ENCODE peak calls at places on chromosomes 12 and 14, in eight cellular contexts. E is cardiac muscle cell; S is LoVo; H is effector CD4-positive, alpha-beta T cell; B is suprapubic skin; I is progenitor cell of endocrine pancreas; V is endothelial cell; A is brain microvascular endothelial cell. U is an unnamed sample.

GRCh38 chr12:69987453-69988102 is 162.6 kb downstream of the MYRFL start:
- DNase-seq in V (no peak), I (no peak), H (no peak), S (peak; percentile 77), E (peak; percentile 13), B (no peak), A (peak; percentile 93), U (peak; percentile 73)

GRCh38 chr12:120015313-120015712 is 26.3 kb downstream of the BICDL1 start:
- DNase-seq in S (no peak), I (no peak), H (peak; percentile 42), E (no peak), B (no peak), V (no peak), A (no peak), U (no peak)

GRCh38 chr14:61876362-61877049 is 114.3 kb downstream of the SNAPC1 start:
- DNase-seq in B (no peak), S (no peak), I (no peak), E (no peak), V (no peak), A (no peak), H (no peak), U (no peak)

GRCh38 chr12:15216036-15216889 is 5.0 kb downstream of the RERG start:
- DNase-seq in E (no peak), I (no peak), H (no peak), S (no peak), A (no peak), B (no peak), V (no peak), U (no peak)

GRCh38 chr14:95496111-95496681 is 20.3 kb downstream of the SYNE3 start:
- DNase-seq in B (no peak), E (peak; percentile 29), H (no peak), S (no peak), V (no peak), A (no peak), I (no peak), U (no peak)

GRCh38 chr12:122130150-122130549 is 43.9 kb downstream of the IL31 start:
- DNase-seq in H (no peak), V (no peak), A (peak; percentile 65), E (no peak), B (no peak), S (no peak), I (no peak), U (no peak)

GRCh38 chr12:817941-818600 is 65.7 kb downstream of the WNK1 start:
- DNase-seq in V (no peak), S (no peak), H (no peak), A (no peak), E (no peak), B (no peak), I (no peak), U (no peak)

GRCh38 chr12:106669216-106669615 is 86.4 kb downstream of the RFX4 start:
- DNase-seq in A (no peak), S (no peak), I (no peak), B (no peak), V (no peak), E (no peak), H (no peak), U (no peak)

GRCh38 chr14:100788517-100789365 is 37.2 kb upstream of the MEG3 start:
- DNase-seq in H (no peak), E (no peak), B (no peak), I (no peak), V (no peak), A (no peak), S (no peak), U (peak; percentile 56)

GRCh38 chr14:91326514-91326832 is 82.0 kb upstream of the GPR68 start:
- DNase-seq in V (no peak), B (no peak), H (no peak), E (no peak), A (no peak), S (no peak), I (no peak), U (no peak)

GRCh38 chr14:44309336-44309735 is 197.7 kb downstream of the FSCB start:
- DNase-seq in E (no peak), I (no peak), V (no peak), H (no peak), S (no peak), B (no peak), A (no peak), U (no peak)

GRCh38 chr14:73741386-73741875 is 27.2 kb upstream of the PNMA1 start:
- DNase-seq in A (peak; percentile 55), B (peak; percentile 84), S (peak; percentile 71), H (peak; percentile 67), E (no peak), V (peak; percentile 80), I (no peak), U (peak; percentile 98)